ENCODE peak calls at places on chromosomes 12 and 14, in four cellular contexts. O, Z, E and X are unnamed samples.

GRCh38 chr12:44930972-44931600 is 55.0 kb upstream of the NELL2 start:
- DNase-seq in O (no peak), Z (no peak), E (peak), X (no peak)

GRCh38 chr14:29856516-29856915 is 71.1 kb downstream of the PRKD1 start:
- DNase-seq in O (no peak), Z (no peak), E (no peak), X (no peak)

GRCh38 chr12:52370906-52371608 is 3.8 kb upstream of the KRT85 start:
- DNase-seq in O (peak), Z (no peak), E (no peak), X (peak)

GRCh38 chr12:64390275-64390851 is at the start of gene C12orf56:
- DNase-seq in O (no peak), Z (peak), E (no peak), X (no peak)

GRCh38 chr14:91396959-91397815 is 20.4 kb downstream of the CCDC88C start:
- DNase-seq in O (peak), Z (peak), E (no peak), X (no peak)

GRCh38 chr12:106985479-106985878 is 1.5 kb downstream of the MTERF2 start:
- DNase-seq in O (no peak), Z (no peak), E (no peak), X (no peak)

GRCh38 chr12:67193705-67194104 is 75.5 kb upstream of the CAND1 start:
- DNase-seq in O (no peak), Z (peak), E (no peak), X (no peak)

GRCh38 chr14:95850429-95850828 is 26.2 kb upstream of the TUNAR start:
- DNase-seq in O (no peak), Z (no peak), E (no peak), X (no peak)

GRCh38 chr12:90244232-90244631 is 535.6 kb upstream of the ATP2B1 start:
- DNase-seq in O (no peak), Z (no peak), E (no peak), X (no peak)